ENCODE peak calls at places on chromosomes 7 and 10, in eight cellular contexts. One of them, this sample, is unnamed.

GRCh38 chr7:20508109-20508508 is 107.4 kb upstream of the ABCB5 start:
- DNase-seq in neural progenitor cell: peak; percentile 18
- DNase-seq in body of pancreas: no peak
- DNase-seq in foreskin fibroblast: no peak
- DNase-seq in tibial nerve: no peak
- DNase-seq in right lobe of liver: no peak
- DNase-seq in fibroblast of lung: no peak
- DNase-seq in fibroblast of mammary gland: no peak
- DNase-seq in this sample: peak; percentile 25

GRCh38 chr10:4984971-4985594 is 18.6 kb downstream of the AKR1C2 start:
- DNase-seq in neural progenitor cell: no peak
- DNase-seq in body of pancreas: peak; percentile 54
- DNase-seq in foreskin fibroblast: peak; percentile 7
- DNase-seq in tibial nerve: no peak
- DNase-seq in right lobe of liver: peak; percentile 55
- DNase-seq in fibroblast of lung: peak; percentile 34
- DNase-seq in fibroblast of mammary gland: no peak
- DNase-seq in this sample: no peak

GRCh38 chr7:50431316-50431715 is 18.8 kb downstream of the FIGNL1 start:
- DNase-seq in neural progenitor cell: no peak
- DNase-seq in body of pancreas: no peak
- DNase-seq in foreskin fibroblast: no peak
- DNase-seq in tibial nerve: no peak
- DNase-seq in right lobe of liver: no peak
- DNase-seq in fibroblast of lung: no peak
- DNase-seq in fibroblast of mammary gland: peak; percentile 10
- DNase-seq in this sample: no peak

GRCh38 chr10:122269097-122269687 is 1.9 kb upstream of the BTBD16 start:
- DNase-seq in neural progenitor cell: no peak
- DNase-seq in body of pancreas: no peak
- DNase-seq in foreskin fibroblast: no peak
- DNase-seq in tibial nerve: no peak
- DNase-seq in right lobe of liver: no peak
- DNase-seq in fibroblast of lung: no peak
- DNase-seq in fibroblast of mammary gland: no peak
- DNase-seq in this sample: no peak

GRCh38 chr10:104641150-104642000 is at the start of gene SORCS3:
- DNase-seq in neural progenitor cell: peak; percentile 70
- DNase-seq in body of pancreas: no peak
- DNase-seq in foreskin fibroblast: no peak
- DNase-seq in tibial nerve: no peak
- DNase-seq in right lobe of liver: no peak
- DNase-seq in fibroblast of lung: peak; percentile 7
- DNase-seq in fibroblast of mammary gland: no peak
- DNase-seq in this sample: no peak

GRCh38 chr10:44925224-44925623 is 14.1 kb downstream of the TMEM72 start:
- DNase-seq in neural progenitor cell: peak; percentile 87
- DNase-seq in body of pancreas: no peak
- DNase-seq in foreskin fibroblast: no peak
- DNase-seq in tibial nerve: no peak
- DNase-seq in right lobe of liver: peak; percentile 28
- DNase-seq in fibroblast of lung: peak; percentile 23
- DNase-seq in fibroblast of mammary gland: no peak
- DNase-seq in this sample: no peak

GRCh38 chr10:130301026-130301892 is 165.1 kb downstream of the GLRX3 start:
- DNase-seq in neural progenitor cell: no peak
- DNase-seq in body of pancreas: peak; percentile 35
- DNase-seq in foreskin fibroblast: peak; percentile 89
- DNase-seq in tibial nerve: no peak
- DNase-seq in right lobe of liver: peak; percentile 60
- DNase-seq in fibroblast of lung: peak; percentile 20
- DNase-seq in fibroblast of mammary gland: peak; percentile 57
- DNase-seq in this sample: peak; percentile 88

GRCh38 chr7:118259115-118259514 is 34.6 kb downstream of the ANKRD7 start:
- DNase-seq in neural progenitor cell: no peak
- DNase-seq in body of pancreas: no peak
- DNase-seq in foreskin fibroblast: no peak
- DNase-seq in tibial nerve: no peak
- DNase-seq in right lobe of liver: no peak
- DNase-seq in fibroblast of lung: no peak
- DNase-seq in fibroblast of mammary gland: no peak
- DNase-seq in this sample: no peak

GRCh38 chr10:96568402-96568801 is 18.4 kb downstream of the TM9SF3 start:
- DNase-seq in neural progenitor cell: no peak
- DNase-seq in body of pancreas: no peak
- DNase-seq in foreskin fibroblast: no peak
- DNase-seq in tibial nerve: no peak
- DNase-seq in right lobe of liver: no peak
- DNase-seq in fibroblast of lung: no peak
- DNase-seq in fibroblast of mammary gland: no peak
- DNase-seq in this sample: no peak

DNA sequence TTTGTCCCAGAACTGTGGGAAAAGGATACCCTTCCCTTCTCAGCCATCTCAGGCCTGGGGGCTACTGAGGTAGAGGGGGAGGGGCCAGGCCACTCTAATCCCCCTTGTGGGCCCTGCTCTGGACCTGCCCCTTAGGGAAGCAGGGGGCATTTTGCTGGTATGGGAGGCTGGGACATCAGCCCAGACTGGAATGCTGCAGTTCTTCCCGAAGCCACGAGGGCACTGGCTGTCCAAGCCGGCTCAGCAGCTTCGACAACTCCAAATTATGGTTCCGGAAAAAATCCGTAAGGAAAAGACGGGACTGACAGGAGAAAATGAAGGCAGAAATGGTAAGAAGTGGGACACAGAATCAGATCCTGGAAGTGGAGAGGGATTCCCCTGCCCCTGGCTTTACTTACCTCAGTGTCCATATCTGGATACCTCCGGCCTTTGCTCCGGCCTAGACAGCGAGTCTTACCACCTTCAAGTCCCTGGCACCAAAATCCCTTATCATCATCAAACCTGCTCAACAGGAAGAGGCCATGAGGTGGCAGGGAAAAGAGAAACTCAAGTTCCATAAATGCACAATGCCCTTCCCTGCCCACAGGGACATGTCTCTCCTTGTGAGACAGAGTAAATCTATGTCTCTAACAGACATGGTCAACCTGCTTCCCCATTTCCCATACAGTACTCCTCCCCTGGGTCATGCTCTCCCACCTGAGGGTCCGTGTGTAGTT is 9.0 kb downstream of the NDST2 start:
- DNase-seq in neural progenitor cell: no peak
- DNase-seq in body of pancreas: no peak
- DNase-seq in foreskin fibroblast: no peak
- DNase-seq in tibial nerve: no peak
- DNase-seq in right lobe of liver: no peak
- DNase-seq in fibroblast of lung: no peak
- DNase-seq in fibroblast of mammary gland: no peak
- DNase-seq in this sample: no peak
- TF ChIP-seq CTCF in neural progenitor cell: no peak
- TF ChIP-seq CTCF in body of pancreas: no peak
- TF ChIP-seq CTCF in foreskin fibroblast: no peak
- TF ChIP-seq CTCF in tibial nerve: no peak
- TF ChIP-seq CTCF in right lobe of liver: no peak
- TF ChIP-seq CTCF in fibroblast of lung: no peak
- TF ChIP-seq CTCF in fibroblast of mammary gland: peak; percentile 27
- TF ChIP-seq CTCF in this sample: peak; percentile 23

DNA sequence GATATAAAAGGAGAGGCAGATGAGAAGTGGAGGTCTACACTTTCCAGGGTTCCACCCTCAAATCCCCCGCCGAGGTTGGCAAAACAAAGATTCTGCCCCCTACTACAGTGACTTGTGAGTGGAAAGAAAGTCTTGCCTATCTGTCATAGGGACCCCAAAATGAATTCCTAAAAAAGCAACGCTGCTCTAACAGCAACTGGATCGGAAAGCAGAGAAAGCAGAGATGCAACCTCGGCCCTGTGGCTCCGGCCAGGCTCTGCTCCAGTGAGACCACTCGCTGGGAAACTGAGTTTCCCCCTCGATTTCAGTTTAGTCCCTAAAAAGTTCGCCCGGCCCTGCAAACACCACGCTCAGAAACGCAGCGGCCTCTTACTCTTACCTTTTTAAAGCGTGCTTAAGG is 297.9 kb upstream of the NFE2L3 start:
- DNase-seq in neural progenitor cell: peak; percentile 48
- DNase-seq in body of pancreas: no peak
- DNase-seq in foreskin fibroblast: no peak
- DNase-seq in tibial nerve: no peak
- DNase-seq in right lobe of liver: no peak
- DNase-seq in fibroblast of lung: no peak
- DNase-seq in fibroblast of mammary gland: no peak
- DNase-seq in this sample: no peak
- H3K4me3 ChIP-seq in neural progenitor cell: peak overlapping the region; percentile 31
- H3K4me3 ChIP-seq in body of pancreas: no peak overlapping the region
- H3K4me3 ChIP-seq in foreskin fibroblast: no peak overlapping the region
- H3K4me3 ChIP-seq in tibial nerve: no peak overlapping the region
- H3K4me3 ChIP-seq in right lobe of liver: no peak overlapping the region
- H3K4me3 ChIP-seq in fibroblast of lung: peak overlapping the region; percentile 11
- H3K4me3 ChIP-seq in fibroblast of mammary gland: peak overlapping the region; percentile 5
- H3K4me3 ChIP-seq in this sample: no peak overlapping the region

DNA sequence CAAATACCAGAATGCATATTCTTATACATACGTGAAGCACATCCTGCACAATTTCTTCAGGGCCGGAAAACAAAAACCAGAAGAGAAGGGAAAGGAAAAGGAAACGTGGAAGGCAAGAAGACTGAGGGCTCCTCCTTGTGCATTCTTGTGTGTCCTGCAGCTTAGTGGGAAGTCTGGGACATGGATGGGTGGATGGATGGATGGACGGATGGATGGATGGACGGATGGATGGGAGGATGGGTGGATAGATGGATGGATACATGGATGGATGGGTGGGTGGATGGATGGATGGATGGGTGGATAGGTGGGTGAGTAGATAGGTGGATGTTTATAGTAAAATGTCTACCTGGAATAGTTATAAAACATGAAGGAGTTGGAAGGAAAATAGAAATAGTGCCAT is 30.8 kb upstream of the SLC35B4 start:
- DNase-seq in neural progenitor cell: no peak
- DNase-seq in body of pancreas: no peak
- DNase-seq in foreskin fibroblast: no peak
- DNase-seq in tibial nerve: no peak
- DNase-seq in right lobe of liver: no peak
- DNase-seq in fibroblast of lung: no peak
- DNase-seq in fibroblast of mammary gland: no peak
- DNase-seq in this sample: no peak
- TF ChIP-seq CTCF in neural progenitor cell: peak; percentile 5
- TF ChIP-seq CTCF in body of pancreas: no peak
- TF ChIP-seq CTCF in foreskin fibroblast: no peak
- TF ChIP-seq CTCF in tibial nerve: no peak
- TF ChIP-seq CTCF in right lobe of liver: no peak
- TF ChIP-seq CTCF in fibroblast of lung: peak; percentile 13
- TF ChIP-seq CTCF in fibroblast of mammary gland: peak; percentile 17
- TF ChIP-seq CTCF in this sample: no peak

DNA sequence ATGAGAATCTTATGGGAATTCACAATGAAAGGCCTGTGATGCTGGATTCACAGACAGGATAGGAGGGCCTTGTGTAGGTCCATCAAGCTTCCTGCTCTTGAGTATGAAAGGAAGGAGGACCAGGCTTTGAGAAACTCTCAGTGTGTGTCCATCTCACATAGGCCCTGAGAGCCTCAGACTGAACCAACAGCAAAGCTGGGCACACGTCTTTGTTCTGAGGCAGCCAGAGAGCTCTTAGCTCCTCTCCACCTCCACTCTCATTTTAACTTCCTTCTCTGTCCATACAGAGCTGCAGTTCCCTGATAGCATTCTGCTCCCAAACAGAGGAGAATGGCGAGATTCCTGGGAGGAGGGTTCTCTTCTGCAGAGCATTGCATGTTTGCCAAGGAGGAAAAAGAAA is 515.6 kb downstream of the CALN1 start:
- DNase-seq in neural progenitor cell: peak; percentile 15
- DNase-seq in body of pancreas: no peak
- DNase-seq in foreskin fibroblast: no peak
- DNase-seq in tibial nerve: no peak
- DNase-seq in right lobe of liver: no peak
- DNase-seq in fibroblast of lung: no peak
- DNase-seq in fibroblast of mammary gland: no peak
- DNase-seq in this sample: no peak
- H3K4me3 ChIP-seq in neural progenitor cell: no peak overlapping the region
- H3K4me3 ChIP-seq in body of pancreas: no peak overlapping the region
- H3K4me3 ChIP-seq in foreskin fibroblast: no peak overlapping the region
- H3K4me3 ChIP-seq in tibial nerve: no peak overlapping the region
- H3K4me3 ChIP-seq in right lobe of liver: no peak overlapping the region
- H3K4me3 ChIP-seq in fibroblast of lung: no peak overlapping the region
- H3K4me3 ChIP-seq in fibroblast of mammary gland: no peak overlapping the region
- H3K4me3 ChIP-seq in this sample: no peak overlapping the region

DNA sequence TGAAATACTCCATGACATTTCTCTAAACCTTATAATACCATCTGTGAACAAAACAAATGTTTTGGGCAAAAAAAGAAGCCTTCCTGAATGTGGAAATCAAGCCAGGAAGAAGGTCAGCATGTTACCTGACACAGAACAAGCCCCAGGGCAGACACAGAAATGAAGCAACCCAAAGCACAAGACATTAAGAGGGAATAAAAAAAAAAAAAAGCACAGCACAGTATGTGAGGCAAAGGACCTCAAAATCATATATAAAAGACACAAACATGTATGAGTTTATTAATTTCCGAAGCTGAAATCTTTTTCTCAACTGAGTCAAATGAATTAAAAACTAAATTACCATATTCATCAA is 161.8 kb downstream of the SKIDA1 start:
- DNase-seq in neural progenitor cell: no peak
- DNase-seq in body of pancreas: no peak
- DNase-seq in foreskin fibroblast: no peak
- DNase-seq in tibial nerve: no peak
- DNase-seq in right lobe of liver: no peak
- DNase-seq in fibroblast of lung: no peak
- DNase-seq in fibroblast of mammary gland: no peak
- DNase-seq in this sample: no peak
- TF ChIP-seq CTCF in neural progenitor cell: no peak
- TF ChIP-seq CTCF in body of pancreas: no peak
- TF ChIP-seq CTCF in foreskin fibroblast: no peak
- TF ChIP-seq CTCF in tibial nerve: no peak
- TF ChIP-seq CTCF in right lobe of liver: no peak
- TF ChIP-seq CTCF in fibroblast of lung: no peak
- TF ChIP-seq CTCF in fibroblast of mammary gland: no peak
- TF ChIP-seq CTCF in this sample: no peak

GRCh38 chr7:151822541-151823181 is 54.3 kb downstream of the PRKAG2 start:
- DNase-seq in neural progenitor cell: no peak
- DNase-seq in body of pancreas: no peak
- DNase-seq in foreskin fibroblast: no peak
- DNase-seq in tibial nerve: no peak
- DNase-seq in right lobe of liver: peak; percentile 96
- DNase-seq in fibroblast of lung: no peak
- DNase-seq in fibroblast of mammary gland: no peak
- DNase-seq in this sample: no peak

GRCh38 chr7:151821806-151822540 is 54.9 kb downstream of the PRKAG2 start:
- DNase-seq in neural progenitor cell: no peak
- DNase-seq in body of pancreas: no peak
- DNase-seq in foreskin fibroblast: no peak
- DNase-seq in tibial nerve: no peak
- DNase-seq in right lobe of liver: no peak
- DNase-seq in fibroblast of lung: no peak
- DNase-seq in fibroblast of mammary gland: no peak
- DNase-seq in this sample: no peak

GRCh38 chr7:151825711-151826110 is 51.2 kb downstream of the PRKAG2 start:
- DNase-seq in neural progenitor cell: no peak
- DNase-seq in body of pancreas: no peak
- DNase-seq in foreskin fibroblast: no peak
- DNase-seq in tibial nerve: no peak
- DNase-seq in right lobe of liver: no peak
- DNase-seq in fibroblast of lung: no peak
- DNase-seq in fibroblast of mammary gland: no peak
- DNase-seq in this sample: no peak

GRCh38 chr7:151823783-151824182 is 53.1 kb downstream of the PRKAG2 start:
- DNase-seq in neural progenitor cell: no peak
- DNase-seq in body of pancreas: no peak
- DNase-seq in foreskin fibroblast: no peak
- DNase-seq in tibial nerve: no peak
- DNase-seq in right lobe of liver: no peak
- DNase-seq in fibroblast of lung: no peak
- DNase-seq in fibroblast of mammary gland: no peak
- DNase-seq in this sample: no peak

GRCh38 chr7:151824285-151824950 is 52.5 kb downstream of the PRKAG2 start:
- DNase-seq in neural progenitor cell: no peak
- DNase-seq in body of pancreas: no peak
- DNase-seq in foreskin fibroblast: no peak
- DNase-seq in tibial nerve: no peak
- DNase-seq in right lobe of liver: no peak
- DNase-seq in fibroblast of lung: no peak
- DNase-seq in fibroblast of mammary gland: no peak
- DNase-seq in this sample: no peak
- H3K4me3 ChIP-seq in neural progenitor cell: no peak overlapping the region
- H3K4me3 ChIP-seq in body of pancreas: no peak overlapping the region
- H3K4me3 ChIP-seq in foreskin fibroblast: no peak overlapping the region
- H3K4me3 ChIP-seq in tibial nerve: no peak overlapping the region
- H3K4me3 ChIP-seq in right lobe of liver: no peak overlapping the region
- H3K4me3 ChIP-seq in fibroblast of lung: peak overlapping the region; percentile 5
- H3K4me3 ChIP-seq in fibroblast of mammary gland: no peak overlapping the region
- H3K4me3 ChIP-seq in this sample: no peak overlapping the region

This sample was measured in cardiac fibroblast.